ENCODE peak calls at places on chromosomes 5 and 9, in nine cellular contexts. Q, M, W, V, T, O, U, B and D are unnamed samples.
A peak's percentile ranks its signal among the peaks of the same experiment; 100 is the strongest.

GRCh38 chr5:5298841-5299543 is 123.5 kb upstream of the ICE1 start:
- DNase-seq in O (no peak), U (no peak), W (no peak), T (no peak), V (no peak), B (peak; percentile 78), M (no peak), Q (no peak), D (no peak)

GRCh38 chr5:179307931-179308471 is 37.3 kb downstream of the ADAMTS2 start:
- DNase-seq in T (no peak), O (no peak), Q (peak; percentile 5), M (no peak), U (no peak), V (no peak), W (no peak), B (no peak), D (no peak)

GRCh38 chr5:169695919-169696490 is 58.9 kb downstream of the DOCK2 start:
- DNase-seq in W (peak; percentile 98), T (peak; percentile 56), U (no peak), M (peak; percentile 36), Q (no peak), O (no peak), B (peak; percentile 28), V (peak; percentile 91), D (no peak)

GRCh38 chr9:29063031-29063430 is 1489.8 kb upstream of the C9orf72 start:
- DNase-seq in U (no peak), Q (no peak), W (no peak), B (no peak), T (no peak), M (no peak), V (no peak), O (no peak), D (no peak)

GRCh38 chr5:34538026-34538672 is 118.0 kb upstream of the RAI14 start:
- DNase-seq in Q (peak; percentile 56), T (no peak), U (no peak), V (no peak), W (peak; percentile 31), M (no peak), B (no peak), O (no peak), D (no peak)

GRCh38 chr5:134236208-134236761 is 10.4 kb upstream of the PPP2CA start:
- DNase-seq in W (peak; percentile 47), T (no peak), V (no peak), M (no peak), U (no peak), O (no peak), Q (no peak), B (no peak), D (no peak)

GRCh38 chr5:57028166-57028565 is 76.2 kb upstream of the MIER3 start:
- DNase-seq in M (no peak), U (no peak), B (no peak), W (no peak), Q (no peak), O (no peak), T (no peak), V (no peak), D (no peak)

GRCh38 chr5:62385136-62385535 is 18.6 kb downstream of the DIMT1 start:
- DNase-seq in Q (no peak), W (no peak), O (no peak), T (no peak), V (no peak), U (no peak), M (no peak), B (no peak), D (no peak)

GRCh38 chr5:915946-916345 is 23.3 kb downstream of the TRIP13 start:
- DNase-seq in T (no peak), M (no peak), V (no peak), B (no peak), O (no peak), Q (no peak), W (no peak), U (no peak), D (no peak)

GRCh38 chr9:89318123-89319014 is at the start of gene SECISBP2:
- DNase-seq in O (peak; percentile 95), M (peak; percentile 95), B (peak; percentile 94), W (peak; percentile 97), V (peak; percentile 99), T (peak; percentile 66), U (peak; percentile 94), Q (peak; percentile 98), D (peak; percentile 94)

GRCh38 chr5:149254506-149254905 is 17.2 kb upstream of the AFAP1L1 start:
- DNase-seq in V (peak; percentile 36), B (no peak), W (peak; percentile 48), T (no peak), Q (peak; percentile 47), O (no peak), M (no peak), U (peak; percentile 26), D (no peak)

GRCh38 chr9:7879551-7880245 is 80.1 kb upstream of the DMAC1 start:
- DNase-seq in T (no peak), V (no peak), W (no peak), B (no peak), U (peak; percentile 42), Q (peak; percentile 89), M (no peak), O (no peak), D (no peak)

GRCh38 chr5:116135344-116135743 is 50.5 kb downstream of the COMMD10 start:
- DNase-seq in B (no peak), W (no peak), U (no peak), T (no peak), Q (no peak), O (no peak), M (no peak), V (no peak), D (no peak)

GRCh38 chr5:133928690-133929393 is 39.6 kb downstream of the C5orf15 start:
- DNase-seq in V (no peak), O (no peak), B (no peak), W (no peak), U (no peak), M (no peak), Q (no peak), T (no peak), D (no peak)

GRCh38 chr9:18020254-18020745 is 441.4 kb downstream of the SH3GL2 start:
- DNase-seq in T (no peak), U (no peak), V (no peak), W (no peak), Q (no peak), M (no peak), B (no peak), O (no peak), D (no peak)

GRCh38 chr9:18018241-18018640 is 439.4 kb downstream of the SH3GL2 start:
- DNase-seq in V (no peak), T (no peak), M (no peak), U (no peak), O (no peak), Q (no peak), W (no peak), B (no peak), D (no peak)

GRCh38 chr9:18018661-18019060 is 439.8 kb downstream of the SH3GL2 start:
- DNase-seq in Q (no peak), B (no peak), W (no peak), O (peak; percentile 70), T (no peak), U (no peak), V (no peak), M (no peak), D (no peak)

GRCh38 chr9:18023332-18023731 is 444.5 kb downstream of the SH3GL2 start:
- DNase-seq in V (no peak), W (no peak), B (no peak), O (no peak), M (no peak), U (no peak), T (no peak), Q (peak; percentile 51), D (no peak)
- H3K27ac ChIP-seq in V (no peak overlapping the region), W (no peak overlapping the region), B (no peak overlapping the region), O (no peak overlapping the region), M (no peak overlapping the region), U (no peak overlapping the region), T (no peak overlapping the region), Q (no peak overlapping the region), D (no peak overlapping the region)

DNA sequence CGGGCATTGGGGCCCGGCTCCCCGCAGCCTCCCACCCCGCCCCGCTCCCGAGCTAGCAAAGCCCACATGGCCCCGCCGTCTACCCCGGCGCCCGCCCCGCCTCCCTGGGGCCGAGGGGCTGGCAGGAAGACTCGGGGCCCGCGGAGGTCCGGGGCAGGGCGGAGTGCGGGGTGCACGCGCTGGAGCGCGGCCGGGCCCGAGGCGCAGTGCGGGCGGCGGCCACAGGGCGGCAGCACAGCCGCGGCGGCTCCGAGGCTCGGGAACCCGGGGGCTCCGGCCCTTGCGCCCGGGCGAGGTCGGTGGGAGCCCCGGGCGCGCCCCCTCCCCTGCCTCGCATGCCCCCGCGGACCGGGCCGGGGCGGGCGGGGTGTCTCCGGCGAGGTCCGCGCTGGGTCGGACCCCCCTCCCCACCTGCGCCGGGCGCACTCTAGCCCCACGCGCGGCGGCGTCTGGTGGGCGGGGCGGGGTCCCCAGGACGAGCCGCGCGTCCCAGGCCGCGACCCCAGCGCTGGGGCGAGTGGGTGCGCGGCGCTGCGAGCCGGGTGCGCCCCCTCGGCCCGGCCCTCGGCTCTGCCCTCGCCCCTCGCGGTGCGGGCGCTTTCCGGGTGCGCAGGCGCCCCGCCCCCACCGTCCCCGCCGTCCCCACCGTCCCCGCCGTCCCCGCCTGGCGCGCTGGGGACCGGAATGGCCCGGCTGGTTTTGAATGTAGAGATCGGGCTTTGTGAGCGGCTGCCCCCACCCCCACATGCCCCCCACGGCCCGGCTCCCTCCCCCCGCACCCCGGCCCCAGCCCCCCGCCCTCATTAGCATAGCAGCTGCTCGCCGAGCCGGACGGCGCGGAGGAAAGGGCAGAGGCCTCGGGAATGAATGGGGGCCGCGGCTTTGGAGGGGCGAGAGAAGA is 6.5 kb downstream of the NRARP start:
- DNase-seq in O (peak; percentile 52), M (no peak), U (peak; percentile 62), Q (no peak), B (peak; percentile 97), T (no peak), W (no peak), V (no peak), D (no peak)
- H3K4me3 ChIP-seq in O (peak overlapping the region; percentile 41), M (peak overlapping the region; percentile 14), U (peak overlapping the region; percentile 78), Q (no peak overlapping the region), B (peak overlapping the region; percentile 52), T (no peak overlapping the region), W (peak overlapping the region; percentile 39), V (no peak overlapping the region), D (peak overlapping the region; percentile 60)

GRCh38 chr9:87711857-87712800 is 13.8 kb upstream of the CTSL start:
- DNase-seq in Q (peak; percentile 90), M (peak; percentile 98), U (no peak), B (peak; percentile 60), O (no peak), T (no peak), V (peak; percentile 82), W (peak; percentile 81), D (no peak)
- H3K9ac ChIP-seq in Q (no peak overlapping the region), M (no peak overlapping the region), U (no peak overlapping the region), B (no peak overlapping the region), O (no peak overlapping the region), T (no peak overlapping the region), V (peak overlapping the region; percentile 64), W (no peak overlapping the region), D (no peak overlapping the region)

DNA sequence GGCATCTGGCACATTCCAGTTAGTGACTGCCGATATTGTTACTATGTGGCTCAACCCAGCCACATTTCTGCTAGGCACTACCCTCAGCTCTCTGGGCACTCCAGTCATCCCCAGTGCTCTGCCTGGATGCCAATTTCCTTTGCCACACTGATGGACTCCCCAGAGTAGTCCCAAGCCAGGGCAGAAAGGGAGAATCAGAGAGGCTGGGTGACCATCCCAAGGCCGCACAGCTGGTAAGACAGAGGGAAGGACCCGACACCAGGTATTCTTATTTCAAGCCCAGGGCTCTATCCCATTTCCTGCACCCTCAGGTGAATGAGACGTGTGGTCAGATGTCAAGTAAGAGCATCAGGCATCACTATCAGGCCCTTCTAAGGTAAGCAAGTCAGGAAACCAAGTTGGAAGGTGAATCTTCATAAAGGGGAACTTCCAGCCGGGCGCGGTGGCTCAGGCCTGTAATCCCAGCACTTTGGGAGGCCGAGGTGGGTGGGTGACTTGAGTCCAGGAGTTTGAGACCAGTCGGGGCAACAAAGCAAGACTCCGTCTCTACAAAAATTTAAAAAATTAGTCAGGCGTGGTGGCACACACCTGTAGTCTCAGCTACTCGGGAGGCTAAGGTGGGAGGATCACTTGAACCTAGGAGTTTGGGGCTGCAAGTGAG is 38.6 kb downstream of the SH3PXD2B start:
- DNase-seq in V (no peak), B (no peak), W (no peak), O (no peak), M (no peak), Q (no peak), U (no peak), T (no peak), D (no peak)
- H3K27ac ChIP-seq in V (no peak overlapping the region), B (no peak overlapping the region), W (no peak overlapping the region), O (no peak overlapping the region), M (no peak overlapping the region), Q (no peak overlapping the region), U (no peak overlapping the region), T (no peak overlapping the region), D (no peak overlapping the region)